ENCODE peak calls at places on chromosomes 4 and X, in five cellular contexts. One of them, this sample, is unnamed.

GRCh38 chr4:55186700-55187099 is 61.3 kb upstream of the KDR start:
- DNase-seq in AG04450: no peak
- DNase-seq in fibroblast of mammary gland: no peak
- DNase-seq in HFF-Myc: no peak
- DNase-seq in aorta: no peak
- DNase-seq in this sample: no peak

GRCh38 chrX:54807524-54808108 is at the start of gene MAGED2:
- DNase-seq in AG04450: no peak
- DNase-seq in fibroblast of mammary gland: peak; percentile 3
- DNase-seq in HFF-Myc: no peak
- DNase-seq in aorta: peak; percentile 82
- DNase-seq in this sample: peak; percentile 64

GRCh38 chrX:136635235-136635634 is 12.7 kb upstream of the CD40LG start:
- DNase-seq in AG04450: no peak
- DNase-seq in fibroblast of mammary gland: no peak
- DNase-seq in HFF-Myc: no peak
- DNase-seq in aorta: no peak
- DNase-seq in this sample: no peak

GRCh38 chr4:138242076-138242829 is at the start of gene SLC7A11:
- DNase-seq in AG04450: peak; percentile 96
- DNase-seq in fibroblast of mammary gland: peak; percentile 98
- DNase-seq in HFF-Myc: peak; percentile 95
- DNase-seq in aorta: no peak
- DNase-seq in this sample: peak; percentile 99

GRCh38 chr4:153156263-153156662 is 48.0 kb upstream of the TRIM2 start:
- DNase-seq in AG04450: no peak
- DNase-seq in fibroblast of mammary gland: no peak
- DNase-seq in HFF-Myc: no peak
- DNase-seq in aorta: no peak
- DNase-seq in this sample: no peak

GRCh38 chrX:30219372-30219771 is 4.0 kb downstream of the MAGEB2 start:
- DNase-seq in AG04450: no peak
- DNase-seq in fibroblast of mammary gland: no peak
- DNase-seq in HFF-Myc: no peak
- DNase-seq in aorta: no peak
- DNase-seq in this sample: no peak

GRCh38 chr4:10684631-10685030 is at the start of gene CLNK:
- DNase-seq in AG04450: no peak
- DNase-seq in fibroblast of mammary gland: no peak
- DNase-seq in HFF-Myc: no peak
- DNase-seq in aorta: no peak
- DNase-seq in this sample: no peak

GRCh38 chrX:78708171-78708570 is 39.3 kb upstream of the LPAR4 start:
- DNase-seq in AG04450: no peak
- DNase-seq in fibroblast of mammary gland: peak; percentile 62
- DNase-seq in HFF-Myc: peak; percentile 16
- DNase-seq in aorta: no peak
- DNase-seq in this sample: peak; percentile 57

GRCh38 chr4:15013585-15013984 is 11.3 kb downstream of the CPEB2 start:
- DNase-seq in AG04450: no peak
- DNase-seq in fibroblast of mammary gland: no peak
- DNase-seq in HFF-Myc: no peak
- DNase-seq in aorta: no peak
- DNase-seq in this sample: no peak

GRCh38 chr4:3639613-3640586 is 107.7 kb upstream of the LRPAP1 start:
- DNase-seq in AG04450: no peak
- DNase-seq in fibroblast of mammary gland: no peak
- DNase-seq in HFF-Myc: no peak
- DNase-seq in aorta: no peak
- DNase-seq in this sample: no peak

GRCh38 chr4:119034276-119035008 is 101.2 kb upstream of the MYOZ2 start:
- DNase-seq in AG04450: no peak
- DNase-seq in fibroblast of mammary gland: no peak
- DNase-seq in HFF-Myc: no peak
- DNase-seq in aorta: no peak
- DNase-seq in this sample: no peak

GRCh38 chrX:39773923-39774803 is 323.6 kb downstream of the BCOR start:
- DNase-seq in AG04450: no peak
- DNase-seq in fibroblast of mammary gland: no peak
- DNase-seq in HFF-Myc: no peak
- DNase-seq in aorta: no peak
- DNase-seq in this sample: peak; percentile 80

GRCh38 chr4:8010618-8011017 is 71.0 kb upstream of the AFAP1 start:
- DNase-seq in AG04450: no peak
- DNase-seq in fibroblast of mammary gland: no peak
- DNase-seq in HFF-Myc: peak; percentile 6
- DNase-seq in aorta: peak; percentile 84
- DNase-seq in this sample: peak; percentile 63

GRCh38 chrX:147803948-147804347 is 107.8 kb upstream of the FMR1 start:
- DNase-seq in AG04450: no peak
- DNase-seq in fibroblast of mammary gland: peak; percentile 2
- DNase-seq in HFF-Myc: no peak
- DNase-seq in aorta: no peak
- DNase-seq in this sample: no peak

GRCh38 chr4:81030617-81031388 is at the start of gene BMP3:
- DNase-seq in AG04450: no peak
- DNase-seq in fibroblast of mammary gland: no peak
- DNase-seq in HFF-Myc: no peak
- DNase-seq in aorta: peak; percentile 72
- DNase-seq in this sample: peak; percentile 21

GRCh38 chr4:155208258-155209054 is at the start of gene NPY2R:
- DNase-seq in AG04450: no peak
- DNase-seq in fibroblast of mammary gland: peak; percentile 7
- DNase-seq in HFF-Myc: no peak
- DNase-seq in aorta: peak; percentile 66
- DNase-seq in this sample: no peak

GRCh38 chr4:129231907-129232626 is 136.1 kb downstream of the C4orf33 start:
- DNase-seq in AG04450: no peak
- DNase-seq in fibroblast of mammary gland: peak; percentile 41
- DNase-seq in HFF-Myc: no peak
- DNase-seq in aorta: no peak
- DNase-seq in this sample: no peak

GRCh38 chr4:188826393-188826792 is 687.2 kb downstream of the TRIML1 start:
- DNase-seq in AG04450: no peak
- DNase-seq in fibroblast of mammary gland: no peak
- DNase-seq in HFF-Myc: no peak
- DNase-seq in aorta: no peak
- DNase-seq in this sample: no peak

GRCh38 chr4:152408514-152409327 is 127.2 kb downstream of the FBXW7 start:
- DNase-seq in AG04450: no peak
- DNase-seq in fibroblast of mammary gland: peak; percentile 54
- DNase-seq in HFF-Myc: peak; percentile 22
- DNase-seq in aorta: no peak
- DNase-seq in this sample: peak; percentile 37

GRCh38 chr4:38320833-38321232 is 343.2 kb upstream of the KLF3 start:
- DNase-seq in AG04450: no peak
- DNase-seq in fibroblast of mammary gland: no peak
- DNase-seq in HFF-Myc: no peak
- DNase-seq in aorta: no peak
- DNase-seq in this sample: no peak

GRCh38 chr4:41719417-41719816 is 29.1 kb downstream of the PHOX2B start:
- DNase-seq in AG04450: no peak
- DNase-seq in fibroblast of mammary gland: peak; percentile 33
- DNase-seq in HFF-Myc: no peak
- DNase-seq in aorta: no peak
- DNase-seq in this sample: peak; percentile 20

GRCh38 chrX:11424903-11425674 is 131.9 kb downstream of the AMELX start:
- DNase-seq in AG04450: no peak
- DNase-seq in fibroblast of mammary gland: no peak
- DNase-seq in HFF-Myc: no peak
- DNase-seq in aorta: no peak
- DNase-seq in this sample: no peak

GRCh38 chr4:186570193-186570996 is 15.0 kb upstream of the MTNR1A start:
- DNase-seq in AG04450: peak; percentile 36
- DNase-seq in fibroblast of mammary gland: peak; percentile 19
- DNase-seq in HFF-Myc: no peak
- DNase-seq in aorta: no peak
- DNase-seq in this sample: peak; percentile 73

GRCh38 chrX:85544609-85545008 is 165.1 kb upstream of the POF1B start:
- DNase-seq in AG04450: no peak
- DNase-seq in fibroblast of mammary gland: peak; percentile 1
- DNase-seq in HFF-Myc: no peak
- DNase-seq in aorta: no peak
- DNase-seq in this sample: peak; percentile 0

GRCh38 chr4:42515156-42515884 is 118.0 kb downstream of the SHISA3 start:
- DNase-seq in AG04450: no peak
- DNase-seq in fibroblast of mammary gland: peak; percentile 4
- DNase-seq in HFF-Myc: no peak
- DNase-seq in aorta: no peak
- DNase-seq in this sample: peak; percentile 71

GRCh38 chr4:40192286-40193017 is 4.4 kb upstream of the RHOH start:
- DNase-seq in AG04450: no peak
- DNase-seq in fibroblast of mammary gland: peak; percentile 57
- DNase-seq in HFF-Myc: no peak
- DNase-seq in aorta: no peak
- DNase-seq in this sample: no peak

GRCh38 chrX:133297284-133297683 is 79.1 kb upstream of the TFDP3 start:
- DNase-seq in AG04450: peak; percentile 21
- DNase-seq in fibroblast of mammary gland: peak; percentile 70
- DNase-seq in HFF-Myc: no peak
- DNase-seq in aorta: no peak
- DNase-seq in this sample: peak; percentile 22

GRCh38 chrX:42948723-42949122 is 170.8 kb upstream of the PPP1R2C start:
- DNase-seq in AG04450: no peak
- DNase-seq in fibroblast of mammary gland: no peak
- DNase-seq in HFF-Myc: no peak
- DNase-seq in aorta: no peak
- DNase-seq in this sample: no peak

GRCh38 chrX:42946544-42947223 is 168.7 kb upstream of the PPP1R2C start:
- DNase-seq in AG04450: no peak
- DNase-seq in fibroblast of mammary gland: no peak
- DNase-seq in HFF-Myc: no peak
- DNase-seq in aorta: no peak
- DNase-seq in this sample: no peak

GRCh38 chrX:42944381-42944998 is 166.5 kb upstream of the PPP1R2C start:
- DNase-seq in AG04450: no peak
- DNase-seq in fibroblast of mammary gland: no peak
- DNase-seq in HFF-Myc: no peak
- DNase-seq in aorta: no peak
- DNase-seq in this sample: no peak

GRCh38 chrX:42941671-42942070 is 163.7 kb upstream of the PPP1R2C start:
- DNase-seq in AG04450: no peak
- DNase-seq in fibroblast of mammary gland: no peak
- DNase-seq in HFF-Myc: no peak
- DNase-seq in aorta: no peak
- DNase-seq in this sample: no peak

DNA sequence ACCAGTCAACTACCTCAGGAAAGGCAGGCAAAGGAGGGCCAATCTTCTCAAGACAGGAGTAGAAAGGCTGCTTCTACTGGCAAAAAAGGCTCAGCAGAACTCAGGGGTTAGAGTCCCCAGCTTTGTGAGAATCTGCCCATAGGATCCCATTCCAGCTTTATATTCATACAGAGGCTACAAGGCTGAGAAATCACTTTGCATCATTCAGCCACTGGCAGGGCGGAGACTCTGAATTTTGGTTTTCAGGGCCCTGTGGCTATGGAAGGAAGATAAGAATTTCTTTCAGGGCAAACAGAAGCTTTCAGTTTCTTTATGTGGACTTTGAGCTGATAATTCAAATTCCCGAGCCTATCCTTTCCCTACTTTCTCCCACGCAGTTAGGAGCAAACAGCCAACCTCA is 165.1 kb upstream of the PPP1R2C start:
- DNase-seq in AG04450: no peak
- DNase-seq in fibroblast of mammary gland: no peak
- DNase-seq in HFF-Myc: no peak
- DNase-seq in aorta: no peak
- DNase-seq in this sample: no peak
- H3K4me3 ChIP-seq in AG04450: no peak overlapping the region
- H3K4me3 ChIP-seq in fibroblast of mammary gland: no peak overlapping the region
- H3K4me3 ChIP-seq in HFF-Myc: no peak overlapping the region
- H3K4me3 ChIP-seq in aorta: no peak overlapping the region
- H3K4me3 ChIP-seq in this sample: no peak overlapping the region

GRCh38 chrX:56812515-56813105 is 83.6 kb downstream of the NBDY start:
- DNase-seq in AG04450: no peak
- DNase-seq in fibroblast of mammary gland: no peak
- DNase-seq in HFF-Myc: no peak
- DNase-seq in aorta: no peak
- DNase-seq in this sample: peak; percentile 17
- H3K4me3 ChIP-seq in AG04450: no peak overlapping the region
- H3K4me3 ChIP-seq in fibroblast of mammary gland: no peak overlapping the region
- H3K4me3 ChIP-seq in HFF-Myc: no peak overlapping the region
- H3K4me3 ChIP-seq in aorta: no peak overlapping the region
- H3K4me3 ChIP-seq in this sample: no peak overlapping the region

DNA sequence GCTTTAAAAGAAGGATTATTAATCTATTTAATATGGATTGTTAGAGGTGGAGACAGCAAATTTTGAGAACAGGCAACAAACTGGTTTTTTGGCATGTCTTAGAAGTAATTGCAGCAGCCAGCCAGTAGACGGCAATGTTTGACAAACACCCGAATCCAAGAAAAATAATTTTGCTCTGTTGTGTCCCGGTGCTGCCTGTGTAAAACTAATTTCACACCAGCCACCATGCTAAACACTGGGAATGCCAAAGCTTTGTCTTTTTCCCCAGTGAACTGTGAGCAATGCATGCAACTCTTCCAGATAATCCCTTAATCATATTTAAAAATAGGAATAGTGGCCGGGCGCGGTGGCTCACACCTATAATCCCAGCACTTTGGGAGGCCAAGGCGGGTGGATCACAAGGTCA is 25.9 kb downstream of the SMIM31 start:
- DNase-seq in AG04450: no peak
- DNase-seq in fibroblast of mammary gland: peak; percentile 62
- DNase-seq in HFF-Myc: peak; percentile 10
- DNase-seq in aorta: no peak
- DNase-seq in this sample: peak; percentile 58
- H3K4me3 ChIP-seq in AG04450: no peak overlapping the region
- H3K4me3 ChIP-seq in fibroblast of mammary gland: no peak overlapping the region
- H3K4me3 ChIP-seq in HFF-Myc: no peak overlapping the region
- H3K4me3 ChIP-seq in aorta: no peak overlapping the region
- H3K4me3 ChIP-seq in this sample: no peak overlapping the region

GRCh38 chr4:112647785-112648184 is 10.8 kb downstream of the LARP7 start:
- DNase-seq in AG04450: no peak
- DNase-seq in fibroblast of mammary gland: no peak
- DNase-seq in HFF-Myc: no peak
- DNase-seq in aorta: no peak
- DNase-seq in this sample: no peak
- H3K4me3 ChIP-seq in AG04450: no peak overlapping the region
- H3K4me3 ChIP-seq in fibroblast of mammary gland: no peak overlapping the region
- H3K4me3 ChIP-seq in HFF-Myc: no peak overlapping the region
- H3K4me3 ChIP-seq in aorta: no peak overlapping the region
- H3K4me3 ChIP-seq in this sample: no peak overlapping the region

This sample was measured in cardiac fibroblast.